ENCODE peak calls at places on chromosomes 13 and 19, in seven cellular contexts. D, W, X, O, Z, N and M are unnamed samples.
A peak's percentile ranks its signal among the peaks of the same experiment; 100 is the strongest.

GRCh38 chr19:34555447-34555846 is 73.9 kb downstream of the WTIP start:
- DNase-seq in D (peak; percentile 24), N (no peak), W (peak; percentile 67), X (peak; percentile 33), Z (peak; percentile 32), O (peak; percentile 69), M (peak; percentile 20)

GRCh38 chr13:32585625-32586021 is 629 bp upstream of the PDS5B start:
- DNase-seq in O (no peak), D (no peak), N (peak; percentile 7), W (peak; percentile 45), X (peak; percentile 44), Z (peak; percentile 3), M (no peak)

GRCh38 chr13:70310720-70311119 is 202.5 kb upstream of the KLHL1 start:
- DNase-seq in O (peak; percentile 32), X (peak; percentile 46), D (peak; percentile 26), W (peak; percentile 79), Z (peak; percentile 63), N (peak; percentile 68), M (no peak)

GRCh38 chr19:41223431-41224234 is 4.6 kb downstream of the AXL start:
- DNase-seq in W (peak; percentile 76), Z (peak; percentile 92), O (no peak), X (peak; percentile 81), D (peak; percentile 49), N (peak; percentile 71), M (peak; percentile 91)

GRCh38 chr19:51097166-51097736 is 11.0 kb downstream of the CTU1 start:
- DNase-seq in W (peak; percentile 83), X (peak; percentile 70), D (peak; percentile 31), Z (peak; percentile 77), N (peak; percentile 81), O (peak; percentile 24), M (peak; percentile 66)

GRCh38 chr13:113400621-113401451 is 36.9 kb upstream of the GRTP1 start:
- DNase-seq in N (no peak), Z (no peak), D (no peak), W (no peak), X (no peak), O (no peak), M (no peak)

GRCh38 chr13:46340631-46341111 is 46.4 kb downstream of the RUBCNL start:
- DNase-seq in D (no peak), X (no peak), W (no peak), Z (no peak), O (no peak), N (no peak), M (no peak)

GRCh38 chr13:23811366-23812027 is 77.7 kb downstream of the MIPEP start:
- DNase-seq in D (no peak), O (no peak), W (no peak), Z (peak; percentile 70), N (no peak), X (peak; percentile 22), M (no peak)

GRCh38 chr19:1591421-1592022 is 1.1 kb downstream of the MBD3 start:
- DNase-seq in D (no peak), W (no peak), Z (no peak), N (peak; percentile 37), X (peak; percentile 65), O (peak; percentile 36), M (peak; percentile 32)

GRCh38 chr13:27194895-27195764 is 23.5 kb upstream of the USP12 start:
- DNase-seq in D (peak; percentile 96), N (peak; percentile 50), W (peak; percentile 45), Z (peak; percentile 95), O (no peak), X (peak; percentile 20), M (peak; percentile 96)

GRCh38 chr13:97205465-97205864 is 16.7 kb upstream of the MBNL2 start:
- DNase-seq in N (no peak), D (no peak), X (no peak), W (no peak), Z (no peak), O (no peak), M (no peak)

GRCh38 chr13:59320021-59320420 is 843.7 kb downstream of the DIAPH3 start:
- DNase-seq in N (no peak), W (no peak), O (no peak), D (no peak), Z (no peak), X (no peak), M (no peak)

GRCh38 chr19:4049432-4049831 is 17.3 kb downstream of the ZBTB7A start:
- DNase-seq in Z (no peak), O (no peak), D (no peak), W (no peak), N (no peak), X (no peak), M (no peak)

GRCh38 chr13:42660367-42660965 is 86.5 kb downstream of the TNFSF11 start:
- DNase-seq in O (no peak), W (no peak), D (no peak), N (no peak), Z (peak; percentile 26), X (no peak), M (peak; percentile 25)

GRCh38 chr13:97057196-97057595 is 62.9 kb upstream of the OXGR1 start:
- DNase-seq in W (no peak), O (no peak), N (no peak), D (no peak), Z (no peak), X (no peak), M (no peak)

GRCh38 chr19:50358483-50359431 is 6.7 kb downstream of the NAPSA start:
- DNase-seq in N (no peak), X (no peak), D (no peak), Z (peak; percentile 32), O (no peak), W (no peak), M (peak; percentile 17)

GRCh38 chr19:52138614-52139290 is 986 bp downstream of the ZNF616 start:
- DNase-seq in W (peak; percentile 92), Z (peak; percentile 29), D (no peak), X (peak; percentile 82), N (peak; percentile 57), O (no peak), M (peak; percentile 63)

GRCh38 chr19:17393914-17394313 is at the start of gene CCDC194:
- DNase-seq in X (no peak), O (no peak), N (no peak), Z (no peak), D (no peak), W (peak; percentile 39), M (peak; percentile 14)

GRCh38 chr13:30396434-30397075 is 25.7 kb upstream of the UBE2L5 start:
- DNase-seq in D (no peak), W (peak; percentile 12), X (no peak), Z (peak; percentile 26), N (no peak), O (no peak), M (peak; percentile 44)

GRCh38 chr19:12792048-12792852 is 964 bp downstream of the JUNB start:
- DNase-seq in N (peak; percentile 70), X (peak; percentile 76), D (no peak), W (peak; percentile 94), Z (peak; percentile 79), O (peak; percentile 86), M (peak; percentile 77)

GRCh38 chr13:93345642-93346220 is 119.1 kb downstream of the GPC6 start:
- DNase-seq in Z (no peak), W (no peak), D (no peak), O (no peak), X (no peak), N (no peak), M (peak; percentile 38)
- H3K27ac ChIP-seq in Z (no peak overlapping the region), W (no peak overlapping the region), D (no peak overlapping the region), O (no peak overlapping the region), X (peak overlapping the region; percentile 48), N (no peak overlapping the region), M (peak overlapping the region; percentile 13)

DNA sequence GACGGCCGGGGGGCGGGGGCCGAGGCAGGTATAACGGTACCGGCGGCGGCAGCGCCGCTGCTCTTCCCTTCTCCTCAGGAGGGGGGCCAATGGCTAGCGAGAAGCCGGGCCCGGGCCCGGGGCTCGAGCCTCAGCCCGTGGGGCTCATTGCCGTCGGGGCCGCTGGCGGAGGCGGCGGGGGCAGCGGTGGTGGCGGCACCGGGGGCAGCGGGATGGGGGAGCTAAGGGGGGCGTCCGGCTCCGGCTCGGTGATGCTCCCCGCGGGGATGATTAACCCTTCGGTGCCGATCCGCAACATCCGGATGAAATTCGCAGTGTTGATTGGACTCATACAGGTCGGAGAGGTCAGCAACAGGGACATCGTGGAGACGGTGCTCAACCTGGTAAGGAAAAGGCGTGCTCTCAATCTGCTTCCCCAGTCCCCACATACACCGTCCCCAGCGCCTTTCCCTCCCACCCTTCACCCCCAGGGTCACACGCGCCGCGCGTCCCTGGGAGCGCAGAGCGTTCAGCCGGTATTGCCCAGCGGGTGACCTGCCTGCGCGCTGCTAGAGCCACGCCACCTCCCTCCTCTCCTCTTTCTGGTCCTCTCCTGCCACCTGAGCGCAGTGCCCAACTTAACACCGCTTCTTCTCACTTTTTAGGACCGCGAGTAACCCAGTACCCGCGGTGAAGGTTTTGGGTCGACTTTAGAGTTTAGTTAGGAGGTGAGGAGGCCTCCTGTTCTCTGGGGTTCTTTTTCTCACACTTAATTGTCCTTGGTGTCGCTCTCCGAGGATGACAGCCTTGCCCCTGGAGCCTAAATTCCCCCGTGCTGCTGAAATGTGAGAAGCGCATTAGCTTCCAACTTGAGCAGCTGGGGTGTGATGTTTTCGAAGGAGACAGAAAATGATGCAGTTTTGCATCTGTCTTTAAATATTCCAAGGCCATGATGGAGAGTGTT is 933 bp downstream of the NBEA start:
- DNase-seq in W (peak; percentile 78), N (peak; percentile 34), D (no peak), X (peak; percentile 84), O (peak; percentile 30), Z (peak; percentile 41), M (peak; percentile 36)
- TF ChIP-seq EZH2phosphoT487 in W (no peak), N (no peak), D (no peak), X (no peak), O (no peak), Z (no peak), M (no peak)

GRCh38 chr19:31352782-31353651 is 3.8 kb upstream of the TSHZ3 start:
- DNase-seq in Z (no peak), N (no peak), D (no peak), W (peak; percentile 59), O (no peak), X (peak; percentile 54), M (no peak)
- TF ChIP-seq EZH2 in Z (no peak), N (peak; percentile 92), D (no peak), W (peak; percentile 78), O (no peak), X (peak; percentile 64), M (no peak)

GRCh38 chr13:93338906-93339305 is 112.3 kb downstream of the GPC6 start:
- DNase-seq in X (no peak), Z (peak; percentile 49), D (no peak), W (no peak), N (no peak), O (no peak), M (peak; percentile 15)

GRCh38 chr13:93336733-93337132 is 110.1 kb downstream of the GPC6 start:
- DNase-seq in Z (no peak), W (no peak), X (no peak), O (no peak), D (no peak), N (no peak), M (no peak)

GRCh38 chr13:93341517-93341916 is 114.9 kb downstream of the GPC6 start:
- DNase-seq in W (no peak), D (no peak), X (no peak), Z (no peak), O (no peak), N (no peak), M (no peak)

GRCh38 chr13:93338030-93338429 is 111.4 kb downstream of the GPC6 start:
- DNase-seq in D (no peak), X (no peak), Z (no peak), W (no peak), N (no peak), O (no peak), M (no peak)

DNA sequence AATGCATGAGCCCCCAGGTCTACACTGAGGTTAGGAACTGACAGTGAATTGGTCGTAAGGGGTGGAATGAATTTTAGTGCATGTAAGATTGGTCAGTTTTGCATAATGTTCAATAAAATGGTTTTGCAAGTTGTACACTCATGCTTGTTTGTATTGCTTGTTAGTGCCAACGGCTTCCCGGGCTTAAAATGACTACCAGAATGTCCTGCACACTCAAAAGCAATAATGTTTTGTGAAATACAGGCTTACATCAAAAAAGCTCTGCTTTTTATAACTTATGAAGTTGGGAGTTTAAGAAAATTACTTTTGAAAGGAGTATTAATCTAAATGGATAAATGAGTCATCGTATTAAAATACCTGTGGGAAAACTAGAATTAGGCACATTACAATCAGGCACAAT is 112.9 kb downstream of the GPC6 start:
- DNase-seq in D (no peak), Z (no peak), W (no peak), O (no peak), X (no peak), N (no peak), M (no peak)
- H3K27ac ChIP-seq in D (no peak overlapping the region), Z (no peak overlapping the region), W (no peak overlapping the region), O (no peak overlapping the region), X (no peak overlapping the region), N (no peak overlapping the region), M (no peak overlapping the region)